ENCODE peak calls at places on chromosomes 5 and 9, in four cellular contexts. One of them, this sample, is unnamed.

GRCh38 chr5:160744253-160745112 is 107.5 kb downstream of the ATP10B start:
- DNase-seq in astrocyte: no peak
- DNase-seq in cardiac muscle cell: no peak
- DNase-seq in GM23338: peak; percentile 11
- DNase-seq in this sample: no peak

GRCh38 chr5:93278876-93279275 is 302.1 kb downstream of the NR2F1-AS1 start:
- DNase-seq in astrocyte: no peak
- DNase-seq in cardiac muscle cell: no peak
- DNase-seq in GM23338: no peak
- DNase-seq in this sample: no peak

GRCh38 chr5:39469173-39469572 is 44.4 kb upstream of the DAB2 start:
- DNase-seq in astrocyte: no peak
- DNase-seq in cardiac muscle cell: no peak
- DNase-seq in GM23338: no peak
- DNase-seq in this sample: no peak

GRCh38 chr5:123719004-123719403 is 207.0 kb downstream of the CSNK1G3 start:
- DNase-seq in astrocyte: no peak
- DNase-seq in cardiac muscle cell: no peak
- DNase-seq in GM23338: peak; percentile 11
- DNase-seq in this sample: no peak

GRCh38 chr5:120463991-120464626 is at the start of gene PRR16:
- DNase-seq in astrocyte: peak; percentile 52
- DNase-seq in cardiac muscle cell: peak; percentile 88
- DNase-seq in GM23338: peak; percentile 82
- DNase-seq in this sample: peak; percentile 86

GRCh38 chr5:22926574-22926973 is 73.4 kb upstream of the CDH12 start:
- DNase-seq in astrocyte: no peak
- DNase-seq in cardiac muscle cell: no peak
- DNase-seq in GM23338: no peak
- DNase-seq in this sample: no peak

GRCh38 chr5:16826379-16827125 is 109.5 kb downstream of the MYO10 start:
- DNase-seq in astrocyte: no peak
- DNase-seq in cardiac muscle cell: no peak
- DNase-seq in GM23338: no peak
- DNase-seq in this sample: no peak

GRCh38 chr5:143952809-143953208 is 140.8 kb downstream of the HMHB1 start:
- DNase-seq in astrocyte: no peak
- DNase-seq in cardiac muscle cell: no peak
- DNase-seq in GM23338: no peak
- DNase-seq in this sample: no peak

GRCh38 chr5:171412186-171412585 is 7.3 kb upstream of the FGF18 start:
- DNase-seq in astrocyte: no peak
- DNase-seq in cardiac muscle cell: no peak
- DNase-seq in GM23338: no peak
- DNase-seq in this sample: no peak

GRCh38 chr5:86596476-86596875 is 21.3 kb upstream of the COX7C start:
- DNase-seq in astrocyte: no peak
- DNase-seq in cardiac muscle cell: no peak
- DNase-seq in GM23338: no peak
- DNase-seq in this sample: no peak

GRCh38 chr5:12330993-12331588 is 426.8 kb upstream of the CTNND2 start:
- DNase-seq in astrocyte: no peak
- DNase-seq in cardiac muscle cell: no peak
- DNase-seq in GM23338: peak; percentile 94
- DNase-seq in this sample: peak; percentile 91

GRCh38 chr9:34279431-34279830 is 49.6 kb downstream of the KIF24 start:
- DNase-seq in astrocyte: no peak
- DNase-seq in cardiac muscle cell: no peak
- DNase-seq in GM23338: no peak
- DNase-seq in this sample: no peak

GRCh38 chr9:98627291-98627690 is 81.4 kb downstream of the GABBR2 start:
- DNase-seq in astrocyte: peak; percentile 74
- DNase-seq in cardiac muscle cell: no peak
- DNase-seq in GM23338: no peak
- DNase-seq in this sample: no peak

GRCh38 chr9:29609282-29609681 is 2036.0 kb upstream of the C9orf72 start:
- DNase-seq in astrocyte: no peak
- DNase-seq in cardiac muscle cell: no peak
- DNase-seq in GM23338: no peak
- DNase-seq in this sample: no peak

GRCh38 chr9:136312436-136312835 is 8.5 kb upstream of the CCDC187 start:
- DNase-seq in astrocyte: no peak
- DNase-seq in cardiac muscle cell: peak; percentile 58
- DNase-seq in GM23338: peak; percentile 58
- DNase-seq in this sample: no peak

GRCh38 chr5:142548739-142549275 is 137.1 kb downstream of the FGF1 start:
- DNase-seq in astrocyte: peak; percentile 87
- DNase-seq in cardiac muscle cell: peak; percentile 86
- DNase-seq in GM23338: peak; percentile 96
- DNase-seq in this sample: peak; percentile 94

GRCh38 chr9:88411471-88411870 is 23.2 kb downstream of the SPIN1 start:
- DNase-seq in astrocyte: no peak
- DNase-seq in cardiac muscle cell: no peak
- DNase-seq in GM23338: no peak
- DNase-seq in this sample: no peak

GRCh38 chr5:162817381-162817780 is 620.0 kb upstream of the CCNG1 start:
- DNase-seq in astrocyte: no peak
- DNase-seq in cardiac muscle cell: no peak
- DNase-seq in GM23338: peak; percentile 29
- DNase-seq in this sample: no peak

GRCh38 chr5:171321447-171321846 is 12.4 kb downstream of the TLX3 start:
- DNase-seq in astrocyte: no peak
- DNase-seq in cardiac muscle cell: no peak
- DNase-seq in GM23338: peak; percentile 24
- DNase-seq in this sample: no peak

GRCh38 chr5:2899311-2899710 is 147.8 kb upstream of the IRX2 start:
- DNase-seq in astrocyte: no peak
- DNase-seq in cardiac muscle cell: no peak
- DNase-seq in GM23338: no peak
- DNase-seq in this sample: no peak

GRCh38 chr5:171667341-171668096 is 118.1 kb upstream of the SMIM23 start:
- DNase-seq in astrocyte: peak; percentile 90
- DNase-seq in cardiac muscle cell: no peak
- DNase-seq in GM23338: peak; percentile 91
- DNase-seq in this sample: peak; percentile 94

GRCh38 chr5:141560141-141560540 is 58.7 kb downstream of the DIAPH1 start:
- DNase-seq in astrocyte: peak; percentile 47
- DNase-seq in cardiac muscle cell: peak; percentile 37
- DNase-seq in GM23338: peak; percentile 38
- DNase-seq in this sample: no peak

GRCh38 chr9:1238407-1238806 is 188.2 kb downstream of the DMRT2 start:
- DNase-seq in astrocyte: no peak
- DNase-seq in cardiac muscle cell: no peak
- DNase-seq in GM23338: no peak
- DNase-seq in this sample: no peak

GRCh38 chr9:15244001-15244441 is 63.0 kb downstream of the TTC39B start:
- DNase-seq in astrocyte: peak; percentile 48
- DNase-seq in cardiac muscle cell: no peak
- DNase-seq in GM23338: no peak
- DNase-seq in this sample: no peak

GRCh38 chr5:178637356-178638069 is 10.7 kb upstream of the CLK4 start:
- DNase-seq in astrocyte: no peak
- DNase-seq in cardiac muscle cell: no peak
- DNase-seq in GM23338: no peak
- DNase-seq in this sample: no peak

GRCh38 chr9:135334953-135335460 is 144.6 kb upstream of the PPP1R26 start:
- DNase-seq in astrocyte: no peak
- DNase-seq in cardiac muscle cell: no peak
- DNase-seq in GM23338: no peak
- DNase-seq in this sample: peak; percentile 15

GRCh38 chr5:30479104-30479503 is 714.4 kb upstream of the CDH6 start:
- DNase-seq in astrocyte: no peak
- DNase-seq in cardiac muscle cell: no peak
- DNase-seq in GM23338: no peak
- DNase-seq in this sample: no peak

GRCh38 chr5:12399868-12400267 is 495.6 kb upstream of the CTNND2 start:
- DNase-seq in astrocyte: no peak
- DNase-seq in cardiac muscle cell: no peak
- DNase-seq in GM23338: no peak
- DNase-seq in this sample: no peak

GRCh38 chr5:95838552-95838951 is 16.0 kb upstream of the GLRX start:
- DNase-seq in astrocyte: no peak
- DNase-seq in cardiac muscle cell: no peak
- DNase-seq in GM23338: no peak
- DNase-seq in this sample: no peak

GRCh38 chr9:70340572-70340971 is 73.9 kb downstream of the KLF9 start:
- DNase-seq in astrocyte: peak; percentile 20
- DNase-seq in cardiac muscle cell: peak; percentile 34
- DNase-seq in GM23338: peak; percentile 22
- DNase-seq in this sample: no peak

GRCh38 chr5:139797335-139797734 is 1.7 kb downstream of the PSD2 start:
- DNase-seq in astrocyte: no peak
- DNase-seq in cardiac muscle cell: no peak
- DNase-seq in GM23338: no peak
- DNase-seq in this sample: no peak

GRCh38 chr5:150587830-150588494 is 52.5 kb upstream of the SYNPO start:
- DNase-seq in astrocyte: no peak
- DNase-seq in cardiac muscle cell: no peak
- DNase-seq in GM23338: no peak
- DNase-seq in this sample: peak; percentile 34

GRCh38 chr5:68450245-68450852 is 234.8 kb downstream of the PIK3R1 start:
- DNase-seq in astrocyte: peak; percentile 89
- DNase-seq in cardiac muscle cell: no peak
- DNase-seq in GM23338: no peak
- DNase-seq in this sample: no peak

GRCh38 chr9:82601272-82601835 is 461.6 kb downstream of the RASEF start:
- DNase-seq in astrocyte: peak; percentile 67
- DNase-seq in cardiac muscle cell: peak; percentile 74
- DNase-seq in GM23338: no peak
- DNase-seq in this sample: no peak

GRCh38 chr9:82604947-82605656 is 457.8 kb downstream of the RASEF start:
- DNase-seq in astrocyte: peak; percentile 49
- DNase-seq in cardiac muscle cell: no peak
- DNase-seq in GM23338: no peak
- DNase-seq in this sample: no peak

GRCh38 chr9:82605657-82606031 is 457.3 kb downstream of the RASEF start:
- DNase-seq in astrocyte: no peak
- DNase-seq in cardiac muscle cell: no peak
- DNase-seq in GM23338: no peak
- DNase-seq in this sample: no peak

GRCh38 chr9:82606071-82606470 is 456.9 kb downstream of the RASEF start:
- DNase-seq in astrocyte: no peak
- DNase-seq in cardiac muscle cell: no peak
- DNase-seq in GM23338: no peak
- DNase-seq in this sample: no peak

DNA sequence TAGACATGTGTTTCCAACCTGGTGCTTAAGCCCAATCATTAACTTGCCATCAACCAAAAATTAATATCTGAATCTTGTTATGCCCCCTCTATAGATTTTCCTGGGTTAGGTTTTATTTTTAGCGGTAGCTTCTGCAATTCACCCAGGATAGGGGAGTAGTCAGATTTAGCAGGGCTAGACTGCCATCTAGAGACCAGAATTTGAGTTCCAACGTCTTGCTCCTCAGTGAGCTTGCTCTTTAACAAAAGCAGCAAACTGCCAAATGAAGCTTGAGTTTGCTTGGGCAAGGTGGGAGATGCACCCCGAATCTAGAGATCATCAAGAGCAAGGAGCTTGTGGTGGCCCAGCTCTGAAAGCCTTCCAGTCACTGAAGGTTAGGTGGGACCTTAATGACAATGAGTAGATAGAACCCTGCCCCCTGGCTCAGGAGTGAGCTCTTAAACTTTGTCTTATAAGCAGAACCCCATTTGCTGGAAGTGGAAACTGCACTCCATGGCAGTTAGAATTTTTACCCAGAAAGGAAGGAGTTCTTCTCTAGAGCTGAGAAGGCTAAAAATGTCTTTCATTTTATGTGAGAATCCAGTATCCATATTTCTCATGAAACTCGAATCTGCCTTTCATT is 456.1 kb downstream of the RASEF start:
- DNase-seq in astrocyte: peak; percentile 50
- DNase-seq in cardiac muscle cell: peak; percentile 70
- DNase-seq in GM23338: peak; percentile 88
- DNase-seq in this sample: peak; percentile 84
- TF ChIP-seq CTCF in astrocyte: peak; percentile 64
- TF ChIP-seq CTCF in cardiac muscle cell: peak; percentile 68
- TF ChIP-seq CTCF in GM23338: peak; percentile 82
- TF ChIP-seq CTCF in this sample: peak; percentile 85

GRCh38 chr5:168064933-168065622 is 226.4 kb upstream of the WWC1 start:
- DNase-seq in astrocyte: no peak
- DNase-seq in cardiac muscle cell: no peak
- DNase-seq in GM23338: no peak
- DNase-seq in this sample: no peak
- TF ChIP-seq CTCF in astrocyte: no peak
- TF ChIP-seq CTCF in cardiac muscle cell: no peak
- TF ChIP-seq CTCF in GM23338: no peak
- TF ChIP-seq CTCF in this sample: no peak

GRCh38 chr5:78221467-78221866 is 73.0 kb downstream of the AP3B1 start:
- DNase-seq in astrocyte: no peak
- DNase-seq in cardiac muscle cell: no peak
- DNase-seq in GM23338: no peak
- DNase-seq in this sample: no peak

GRCh38 chr5:78224358-78224757 is 70.1 kb downstream of the AP3B1 start:
- DNase-seq in astrocyte: no peak
- DNase-seq in cardiac muscle cell: no peak
- DNase-seq in GM23338: no peak
- DNase-seq in this sample: no peak

DNA sequence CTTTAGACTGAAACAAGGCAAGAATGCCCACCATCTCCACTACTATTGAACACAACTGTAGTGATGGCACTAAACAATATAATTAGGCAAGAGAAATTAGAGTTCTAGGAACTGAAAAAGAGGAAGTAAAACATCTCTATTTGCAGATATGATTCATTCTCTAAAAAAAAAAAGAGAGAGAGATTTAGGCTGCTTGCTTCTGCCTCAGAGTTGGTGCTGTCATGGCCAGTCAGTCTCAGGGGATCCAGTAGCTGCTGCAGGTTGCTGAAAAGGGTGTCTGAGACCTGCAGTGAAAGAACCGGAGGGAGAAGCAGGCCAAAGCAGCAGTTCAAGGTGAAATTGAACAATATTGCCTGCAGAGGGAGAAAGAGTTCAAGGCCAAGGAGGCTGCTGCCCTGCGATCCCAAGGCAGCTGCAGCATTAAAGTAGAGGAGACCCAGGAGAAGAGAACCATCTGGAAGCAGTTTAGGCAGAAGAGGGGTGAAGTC is 72.5 kb downstream of the AP3B1 start:
- DNase-seq in astrocyte: no peak
- DNase-seq in cardiac muscle cell: no peak
- DNase-seq in GM23338: peak; percentile 47
- DNase-seq in this sample: peak; percentile 71
- TF ChIP-seq CTCF in astrocyte: no peak
- TF ChIP-seq CTCF in cardiac muscle cell: peak; percentile 29
- TF ChIP-seq CTCF in GM23338: peak; percentile 51
- TF ChIP-seq CTCF in this sample: peak; percentile 70

GRCh38 chr5:321233-321725 is at the start of gene AHRR:
- DNase-seq in astrocyte: peak; percentile 22
- DNase-seq in cardiac muscle cell: peak; percentile 76
- DNase-seq in GM23338: peak; percentile 80
- DNase-seq in this sample: peak; percentile 92
- TF ChIP-seq CTCF in astrocyte: no peak
- TF ChIP-seq CTCF in cardiac muscle cell: peak; percentile 43
- TF ChIP-seq CTCF in GM23338: peak; percentile 65
- TF ChIP-seq CTCF in this sample: peak; percentile 68